ENCODE peak calls at places on chromosomes 4 and X, in five cellular contexts. Z is RWPE2; P is CD8-positive, alpha-beta memory T cell; C is neuronal stem cell; U is ovary. N is an unnamed sample. For H3K9me3 and H3K4me1, the result is how much of the 10 kb centered on the place peaks cover.

GRCh38 chr4:1981251-1982055 is 27.3 kb downstream of the NELFA start:
- DNase-seq in C (no peak), P (no peak), U (no peak), Z (peak), N (peak)

GRCh38 chr4:64713256-64713840 is 304.1 kb upstream of the TECRL start:
- DNase-seq in U (no peak), P (no peak), Z (no peak), C (no peak), N (no peak)

GRCh38 chr4:113474017-113474416 is 287.5 kb downstream of the CAMK2D start:
- DNase-seq in U (no peak), C (no peak), P (no peak), Z (no peak), N (no peak)

GRCh38 chr4:186688150-186688943 is 35.3 kb downstream of the FAT1 start:
- DNase-seq in P (no peak), Z (no peak), U (no peak), C (no peak), N (no peak)

GRCh38 chr4:122673252-122673651 is 52.4 kb upstream of the IL21 start:
- DNase-seq in Z (no peak), C (no peak), U (no peak), P (no peak), N (no peak)

GRCh38 chr4:98468744-98469143 is 189.7 kb downstream of the TSPAN5 start:
- DNase-seq in P (no peak), U (peak), C (no peak), Z (no peak), N (peak)

GRCh38 chrX:71815121-71815905 is 52.2 kb downstream of the CXorf49B start:
- DNase-seq in U (no peak), Z (no peak), C (no peak), P (no peak), N (peak)

GRCh38 chrX:13029341-13029740 is 15.1 kb downstream of the FAM9C start:
- DNase-seq in Z (no peak), C (no peak), U (peak), P (no peak), N (peak)

GRCh38 chr4:70718811-70719604 is 2.8 kb upstream of the RUFY3 start:
- DNase-seq in P (no peak), C (no peak), U (no peak), Z (no peak), N (no peak)

GRCh38 chrX:148268646-148269045 is 231.8 kb upstream of the AFF2 start:
- DNase-seq in Z (no peak), P (no peak), U (no peak), C (no peak), N (no peak)

GRCh38 chrX:30795981-30796958 is 92.8 kb downstream of the TAB3 start:
- DNase-seq in P (no peak), Z (no peak), U (no peak), C (no peak), N (no peak)
- H3K9me3 ChIP-seq in P (under half), Z (under half), U (under half), C (under half), N (under half)

GRCh38 chr4:39846135-39846534 is 131.6 kb downstream of the PDS5A start:
- DNase-seq in C (no peak), U (no peak), Z (no peak), P (no peak), N (no peak)
- H3K4me3 ChIP-seq in C (no peak), U (no peak), Z (no peak), P (no peak), N (no peak)

DNA sequence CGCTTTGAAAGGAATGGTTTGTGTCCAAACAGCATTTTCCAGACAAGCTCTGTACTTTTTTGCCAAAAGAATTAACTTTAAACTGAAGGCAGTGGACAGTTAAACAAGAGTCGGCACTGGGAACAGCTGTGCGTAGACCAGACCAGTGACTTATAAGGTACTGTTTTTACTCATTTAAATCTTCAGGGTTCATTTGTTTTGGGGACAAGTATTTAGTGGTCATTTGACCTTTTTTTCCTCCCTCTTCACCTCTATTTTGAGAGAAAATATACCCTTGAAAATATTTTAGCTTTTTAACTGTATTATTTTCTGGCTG is 303.8 kb downstream of the ARHGAP24 start:
- DNase-seq in P (no peak), Z (no peak), U (no peak), C (no peak), N (no peak)
- H3K4me1 ChIP-seq in P (under half), Z (under half), U (under half), C (under half), N (under half)

GRCh38 chr4:56627985-56628384 is 53.1 kb downstream of the HOPX start:
- DNase-seq in U (no peak), C (no peak), Z (no peak), P (no peak), N (no peak)
- H3K9me3 ChIP-seq in U (under half), C (under half), Z (under half), P (under half), N (under half)

DNA sequence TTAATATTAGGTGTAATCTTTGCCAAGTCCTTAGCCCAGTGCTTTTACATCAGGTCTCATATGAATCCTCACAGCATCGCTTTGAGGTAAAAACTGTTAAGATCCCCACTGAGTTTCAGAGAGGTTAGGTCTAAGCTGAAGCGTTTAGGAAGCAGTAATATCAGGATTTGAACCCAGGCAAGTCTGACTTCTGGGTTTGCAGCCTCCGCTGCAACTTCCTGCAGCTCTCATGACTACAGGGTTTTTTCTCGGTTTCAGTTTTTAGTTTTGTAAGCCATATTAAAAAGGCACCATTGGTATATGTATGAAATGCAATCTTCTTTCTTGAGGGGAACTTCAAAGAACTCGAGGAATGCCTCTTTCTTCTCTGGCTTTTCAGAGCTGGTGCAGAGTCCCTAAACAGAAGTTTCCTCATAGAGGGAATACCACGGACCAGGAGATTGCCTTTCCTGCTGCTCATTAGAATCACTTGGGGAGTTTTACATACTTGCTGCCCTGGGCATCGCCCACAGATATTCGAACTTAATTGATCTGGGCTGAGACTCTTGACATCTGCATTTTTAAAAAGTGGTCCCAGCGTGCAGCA is 6.5 kb downstream of the MTM1 start:
- DNase-seq in Z (no peak), U (no peak), C (no peak), P (no peak), N (no peak)
- H3K4me3 ChIP-seq in Z (no peak), U (no peak), C (no peak), P (peak), N (no peak)

GRCh38 chr4:101304916-101305315 is 42.4 kb downstream of the PPP3CA start:
- DNase-seq in Z (no peak), U (no peak), C (no peak), P (no peak), N (no peak)
- H3K4me1 ChIP-seq in Z (under half), U (under half), C (under half), P (under half), N (under half)

GRCh38 chrX:47918274-47918673 is 81.6 kb downstream of the ZNF81 start:
- DNase-seq in Z (no peak), U (no peak), P (no peak), C (no peak), N (no peak)
- H3K9me3 ChIP-seq in Z (under half), U (under half), P (under half), C (under half), N (under half)

GRCh38 chr4:152482211-152482610 is 53.7 kb downstream of the FBXW7 start:
- DNase-seq in U (no peak), P (no peak), Z (no peak), C (no peak), N (no peak)

GRCh38 chr4:152480901-152481300 is 55.0 kb downstream of the FBXW7 start:
- DNase-seq in U (no peak), Z (no peak), C (no peak), P (no peak), N (no peak)

GRCh38 chr4:152486414-152487389 is 49.2 kb downstream of the FBXW7 start:
- DNase-seq in C (no peak), Z (no peak), P (no peak), U (no peak), N (no peak)

GRCh38 chr4:152488246-152488645 is 47.6 kb downstream of the FBXW7 start:
- DNase-seq in U (no peak), P (no peak), Z (no peak), C (no peak), N (no peak)

DNA sequence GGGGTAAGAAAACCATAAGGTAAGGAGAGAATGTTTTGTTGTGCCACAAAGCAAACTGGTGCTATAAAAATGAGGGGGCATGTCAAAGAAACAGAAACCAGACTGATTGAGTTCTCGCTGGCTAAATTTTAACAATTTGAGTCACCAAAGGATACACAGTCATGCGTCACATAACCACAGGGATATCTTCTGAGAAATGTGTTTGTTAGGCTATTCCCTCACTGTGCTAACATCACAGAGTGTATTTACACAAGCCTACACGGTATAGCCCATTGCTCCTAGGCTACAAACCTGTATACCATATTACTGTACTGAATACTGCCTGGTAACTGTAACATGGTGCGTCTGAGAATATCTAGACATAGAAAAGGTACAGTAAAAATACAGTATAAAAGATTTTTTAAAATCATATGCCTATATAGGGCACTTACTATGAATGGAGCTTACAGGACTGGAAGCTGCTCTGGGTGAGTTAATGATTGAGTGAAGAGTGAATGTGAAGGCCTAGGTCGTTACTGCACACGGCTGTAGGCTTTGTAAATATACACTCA is 50.1 kb downstream of the FBXW7 start:
- DNase-seq in U (no peak), P (peak), Z (no peak), C (no peak), N (no peak)
- H3K4me3 ChIP-seq in U (no peak), P (no peak), Z (no peak), C (no peak), N (no peak)

GRCh38 chr4:22474636-22475310 is 41.1 kb downstream of the ADGRA3 start:
- DNase-seq in Z (no peak), U (no peak), P (no peak), C (no peak), N (no peak)

GRCh38 chr4:22471999-22472434 is 43.8 kb downstream of the ADGRA3 start:
- DNase-seq in U (no peak), C (no peak), Z (no peak), P (no peak), N (no peak)

GRCh38 chr4:22473268-22473667 is 42.6 kb downstream of the ADGRA3 start:
- DNase-seq in C (no peak), P (no peak), U (no peak), Z (no peak), N (no peak)

GRCh38 chr4:22476011-22476410 is 39.9 kb downstream of the ADGRA3 start:
- DNase-seq in C (no peak), P (no peak), U (no peak), Z (no peak), N (no peak)

GRCh38 chr4:22471419-22471818 is 44.4 kb downstream of the ADGRA3 start:
- DNase-seq in Z (no peak), C (no peak), P (no peak), U (no peak), N (no peak)
- H3K4me1 ChIP-seq in Z (under half), C (under half), P (under half), U (under half), N (under half)

DNA sequence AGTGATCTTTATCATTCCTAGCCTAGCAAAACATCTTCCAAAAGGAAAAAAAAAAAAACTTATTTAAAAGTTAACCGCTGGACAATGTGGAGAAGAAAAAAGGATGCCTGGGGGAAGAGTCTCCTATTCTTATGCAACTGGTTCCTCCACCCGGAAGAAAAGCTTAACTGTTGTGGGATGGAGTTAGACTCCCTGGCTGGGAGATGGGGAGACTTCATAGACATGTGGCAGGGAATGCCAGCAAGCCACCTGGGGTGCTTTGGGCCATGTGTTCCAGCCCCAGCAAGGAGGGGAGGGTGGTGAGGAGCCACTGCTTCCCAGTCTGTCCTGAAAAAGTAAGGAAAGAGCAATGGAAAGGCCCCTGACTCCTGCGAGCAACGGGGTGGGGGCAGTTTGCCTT is 119.4 kb upstream of the SPIN4 start:
- DNase-seq in P (no peak), Z (no peak), U (no peak), C (no peak), N (no peak)
- H3K9me3 ChIP-seq in P (under half), Z (under half), U (under half), C (under half), N (under half)

N was measured in right cardiac atrium.